ENCODE peak calls at places on chromosomes 3 and 15, in six cellular contexts. Z, B, M, U, W and P are unnamed samples.
A peak's percentile ranks its signal among the peaks of the same experiment; 100 is the strongest.

GRCh38 chr15:31306426-31307269 is 20.0 kb upstream of the KLF13 start:
- DNase-seq in Z (peak; percentile 10), B (peak; percentile 38), M (peak; percentile 98), U (peak; percentile 87), W (no peak), P (no peak)

GRCh38 chr3:46369675-46370132 is 1.0 kb upstream of the CCR5 start:
- DNase-seq in Z (no peak), B (no peak), M (no peak), U (no peak), W (no peak), P (peak; percentile 39)

GRCh38 chr3:12049675-12050074 is 45.5 kb downstream of the SYN2 start:
- DNase-seq in Z (no peak), B (peak; percentile 22), M (peak; percentile 45), U (no peak), W (peak; percentile 32), P (no peak)

GRCh38 chr3:159082514-159082913 is 280.7 kb downstream of the MFSD1 start:
- DNase-seq in Z (peak; percentile 83), B (peak; percentile 89), M (no peak), U (no peak), W (peak; percentile 35), P (no peak)

GRCh38 chr3:194750409-194750808 is 64.7 kb downstream of the FAM43A start:
- DNase-seq in Z (no peak), B (peak; percentile 47), M (peak; percentile 89), U (no peak), W (no peak), P (no peak)

GRCh38 chr3:184005981-184006507 is 11.6 kb downstream of the ABCC5 start:
- DNase-seq in Z (peak; percentile 56), B (peak; percentile 42), M (no peak), U (peak; percentile 72), W (peak; percentile 15), P (peak; percentile 69)

GRCh38 chr3:61979645-61980430 is 393.5 kb downstream of the FEZF2 start:
- DNase-seq in Z (no peak), B (no peak), M (no peak), U (no peak), W (peak; percentile 32), P (no peak)

GRCh38 chr15:101503296-101503599 is 13.7 kb upstream of the PCSK6 start:
- DNase-seq in Z (no peak), B (no peak), M (no peak), U (no peak), W (no peak), P (no peak)

GRCh38 chr15:101046826-101047225 is 127.7 kb downstream of the LRRK1 start:
- DNase-seq in Z (no peak), B (no peak), M (no peak), U (no peak), W (no peak), P (peak; percentile 44)

GRCh38 chr3:176950743-176951142 is 246.5 kb downstream of the TBL1XR1 start:
- DNase-seq in Z (peak; percentile 93), B (peak; percentile 66), M (no peak), U (no peak), W (peak; percentile 37), P (no peak)

GRCh38 chr15:100111103-100112060 is 230.4 kb downstream of the ADAMTS17 start:
- DNase-seq in Z (peak; percentile 85), B (peak; percentile 87), M (no peak), U (peak; percentile 56), W (peak; percentile 92), P (no peak)

GRCh38 chr3:56323986-56324420 is 144.3 kb downstream of the ERC2 start:
- DNase-seq in Z (peak; percentile 86), B (peak; percentile 88), M (peak; percentile 49), U (no peak), W (peak; percentile 91), P (no peak)

GRCh38 chr15:78651930-78652655 is 11.1 kb upstream of the CHRNB4 start:
- DNase-seq in Z (no peak), B (no peak), M (no peak), U (no peak), W (no peak), P (no peak)

GRCh38 chr3:122233109-122233952 is 49.9 kb downstream of the CASR start:
- DNase-seq in Z (no peak), B (no peak), M (no peak), U (peak; percentile 12), W (no peak), P (peak; percentile 44)

GRCh38 chr3:189999718-190000117 is 121.0 kb downstream of the P3H2 start:
- DNase-seq in Z (peak; percentile 27), B (peak; percentile 57), M (no peak), U (no peak), W (no peak), P (no peak)

GRCh38 chr15:25237291-25237978 is 201.4 kb downstream of the UBE3A start:
- DNase-seq in Z (no peak), B (no peak), M (no peak), U (no peak), W (no peak), P (no peak)

GRCh38 chr3:195241592-195242355 is 29.2 kb downstream of the XXYLT1 start:
- DNase-seq in Z (no peak), B (no peak), M (no peak), U (no peak), W (no peak), P (no peak)

GRCh38 chr3:15808679-15809078 is 10.9 kb upstream of the ANKRD28 start:
- DNase-seq in Z (no peak), B (no peak), M (no peak), U (no peak), W (no peak), P (no peak)

GRCh38 chr3:54123538-54124196 is 1.3 kb downstream of the CACNA2D3 start:
- DNase-seq in Z (peak; percentile 3), B (no peak), M (peak; percentile 21), U (no peak), W (peak; percentile 38), P (no peak)

GRCh38 chr3:177751770-177752169 is 554.5 kb upstream of the TBL1XR1 start:
- DNase-seq in Z (no peak), B (no peak), M (no peak), U (peak; percentile 38), W (no peak), P (no peak)

GRCh38 chr3:15645740-15646490 is 44.4 kb downstream of the BTD start:
- DNase-seq in Z (peak; percentile 98), B (peak; percentile 92), M (no peak), U (no peak), W (peak; percentile 94), P (no peak)

GRCh38 chr15:99931703-99932603 is 198.7 kb upstream of the LYSMD4 start:
- DNase-seq in Z (peak; percentile 28), B (no peak), M (no peak), U (no peak), W (no peak), P (no peak)

GRCh38 chr15:67329984-67330733 is 75.6 kb downstream of the IQCH start:
- DNase-seq in Z (no peak), B (no peak), M (no peak), U (peak; percentile 8), W (peak; percentile 8), P (no peak)

DNA sequence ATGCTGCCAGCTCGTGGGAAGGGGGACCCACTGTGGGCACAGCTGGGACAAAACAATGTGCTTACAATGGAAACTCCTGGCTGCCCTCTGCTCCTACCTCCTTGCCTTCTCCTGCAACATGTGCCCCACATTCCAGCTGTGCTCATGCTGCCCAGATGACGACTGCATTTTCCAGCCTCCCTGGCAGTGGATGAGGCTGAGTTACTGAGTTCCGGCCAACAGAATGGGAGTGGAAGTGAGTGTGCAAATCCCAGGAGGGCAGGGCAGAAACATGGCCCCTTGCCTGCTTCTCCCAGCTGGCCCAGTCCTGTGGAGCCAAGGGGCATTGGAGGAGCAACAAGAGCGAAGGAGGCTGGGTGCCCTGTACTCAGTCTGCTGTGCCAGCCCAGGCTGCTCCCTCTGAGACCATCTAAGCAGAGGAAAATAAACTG is 17.1 kb downstream of the KLF15 start:
- DNase-seq in Z (no peak), B (no peak), M (no peak), U (no peak), W (peak; percentile 55), P (no peak)
- TF ChIP-seq CTCF in Z (no peak), B (no peak), M (no peak), U (no peak), W (no peak), P (no peak)

DNA sequence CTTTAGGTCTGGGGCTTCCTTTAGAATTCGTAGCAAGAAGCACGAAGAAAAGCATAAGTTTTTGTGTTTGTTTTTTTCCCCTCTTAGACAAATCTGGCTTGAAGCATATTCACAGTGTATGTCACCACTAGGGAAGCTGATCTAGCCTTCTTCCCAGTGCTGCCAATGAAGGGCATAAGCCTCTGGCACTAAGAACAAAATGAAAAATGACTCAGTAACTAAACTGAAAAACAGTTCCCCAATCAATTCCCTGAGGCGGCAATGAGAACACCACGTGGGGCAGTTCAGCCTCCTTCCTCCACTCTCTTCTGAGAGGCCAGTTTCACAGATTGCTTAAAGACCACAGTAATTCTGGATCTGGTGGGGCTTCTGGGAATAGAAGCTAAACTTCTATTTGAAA is 338.1 kb downstream of the GAP43 start:
- DNase-seq in Z (no peak), B (no peak), M (no peak), U (no peak), W (no peak), P (no peak)
- TF ChIP-seq CTCF in Z (no peak), B (no peak), M (no peak), U (no peak), W (no peak), P (no peak)

GRCh38 chr15:45251888-45252287 is at the start of gene SLC28A2:
- DNase-seq in Z (no peak), B (no peak), M (no peak), U (no peak), W (no peak), P (no peak)

GRCh38 chr15:45249125-45249780 is 2.8 kb upstream of the SLC28A2 start:
- DNase-seq in Z (no peak), B (no peak), M (no peak), U (no peak), W (no peak), P (no peak)

GRCh38 chr15:45253330-45253729 is 1.3 kb downstream of the SLC28A2 start:
- DNase-seq in Z (no peak), B (no peak), M (peak; percentile 21), U (peak; percentile 14), W (no peak), P (no peak)

GRCh38 chr15:45254405-45255293 is 2.6 kb downstream of the SLC28A2 start:
- DNase-seq in Z (peak; percentile 54), B (no peak), M (no peak), U (no peak), W (peak; percentile 9), P (no peak)
- TF ChIP-seq CTCF in Z (no peak), B (no peak), M (no peak), U (no peak), W (no peak), P (no peak)

GRCh38 chr3:85303156-85303555 is 344.4 kb downstream of the CADM2 start:
- DNase-seq in Z (no peak), B (no peak), M (no peak), U (no peak), W (no peak), P (no peak)

GRCh38 chr3:85304360-85304964 is 345.7 kb downstream of the CADM2 start:
- DNase-seq in Z (peak; percentile 1), B (peak; percentile 8), M (no peak), U (no peak), W (no peak), P (no peak)
- TF ChIP-seq CTCF in Z (peak; percentile 37), B (peak; percentile 31), M (peak; percentile 51), U (peak; percentile 33), W (peak; percentile 2), P (no peak)

GRCh38 chr15:38564557-38565286 is at the start of gene RASGRP1:
- DNase-seq in Z (no peak), B (peak; percentile 41), M (peak; percentile 92), U (peak; percentile 91), W (peak; percentile 36), P (peak; percentile 86)
- TF ChIP-seq CTCF in Z (no peak), B (peak; percentile 20), M (peak; percentile 36), U (peak; percentile 18), W (no peak), P (peak; percentile 59)